ENCODE peak calls at places on chromosomes 16 and 17, in four cellular contexts. X, Z, F and R are unnamed samples.
A peak's percentile ranks its signal among the peaks of the same experiment; 100 is the strongest.

GRCh38 chr17:37848690-37849616 is 75.3 kb upstream of the TBC1D3K start:
- DNase-seq in Z (no peak), F (no peak), X (peak; percentile 89), R (peak; percentile 65)

GRCh38 chr17:7837375-7838290 is 3.6 kb downstream of the KDM6B start:
- DNase-seq in F (peak; percentile 73), Z (peak; percentile 53), X (no peak), R (no peak)

GRCh38 chr17:3557768-3558583 is at the start of gene TRPV3:
- DNase-seq in Z (no peak), X (peak; percentile 21), F (no peak), R (peak; percentile 65)

GRCh38 chr17:31327534-31328526 is 6.4 kb upstream of the EVI2A start:
- DNase-seq in X (no peak), F (no peak), Z (no peak), R (peak; percentile 78)

GRCh38 chr16:88132836-88133506 is 181.7 kb downstream of the BANP start:
- DNase-seq in X (no peak), F (no peak), Z (no peak), R (no peak)

GRCh38 chr16:59688006-59688405 is 953.9 kb upstream of the GOT2 start:
- DNase-seq in Z (no peak), X (no peak), F (no peak), R (no peak)

GRCh38 chr17:43665387-43666101 is 3.8 kb upstream of the MEOX1 start:
- DNase-seq in Z (no peak), X (no peak), F (no peak), R (no peak)

GRCh38 chr17:70819183-70819582 is 649.9 kb downstream of the KCNJ2 start:
- DNase-seq in F (no peak), Z (no peak), X (no peak), R (no peak)

GRCh38 chr17:53141280-53141679 is 681.4 kb upstream of the KIF2B start:
- DNase-seq in Z (no peak), X (no peak), F (no peak), R (no peak)

GRCh38 chr16:57537596-57538234 is 1.3 kb upstream of the CCDC102A start:
- DNase-seq in X (no peak), F (peak; percentile 58), Z (no peak), R (no peak)

GRCh38 chr17:39213852-39214251 is 11.9 kb downstream of the STAC2 start:
- DNase-seq in F (no peak), Z (no peak), X (peak; percentile 86), R (peak; percentile 59)

GRCh38 chr16:642189-643049 is 791 bp downstream of the MCRIP2 start:
- DNase-seq in X (no peak), Z (peak; percentile 54), F (peak; percentile 60), R (peak; percentile 26)

GRCh38 chr17:40846515-40847155 is 20.4 kb downstream of the KRT12 start:
- DNase-seq in Z (no peak), F (no peak), X (no peak), R (peak; percentile 61)

GRCh38 chr17:58254803-58255202 is 16.4 kb downstream of the LPO start:
- DNase-seq in F (no peak), Z (no peak), X (peak; percentile 22), R (peak; percentile 35)

GRCh38 chr16:1089439-1089821 is 6.6 kb downstream of the C1QTNF8 start:
- DNase-seq in F (no peak), X (no peak), Z (no peak), R (no peak)

GRCh38 chr16:57175896-57176295 is 9.9 kb downstream of the PSME3IP1 start:
- DNase-seq in Z (no peak), F (no peak), X (no peak), R (no peak)

GRCh38 chr17:74478369-74479100 is 12.1 kb downstream of the CD300A start:
- DNase-seq in F (peak; percentile 40), Z (no peak), X (no peak), R (no peak)

GRCh38 chr17:31843382-31843780 is 15.7 kb downstream of the COPRS start:
- DNase-seq in Z (no peak), F (no peak), X (no peak), R (no peak)

GRCh38 chr16:56203052-56203451 is 11.8 kb downstream of the GNAO1 start:
- DNase-seq in F (peak; percentile 32), Z (peak; percentile 56), X (peak; percentile 16), R (no peak)

GRCh38 chr17:33519692-33520091 is 226.6 kb upstream of the ASIC2 start:
- DNase-seq in Z (no peak), F (no peak), X (no peak), R (no peak)

GRCh38 chr17:31674305-31674704 is 184.7 kb downstream of the COPRS start:
- DNase-seq in Z (no peak), X (no peak), F (no peak), R (peak; percentile 34)

GRCh38 chr17:2062571-2063183 is 7.8 kb downstream of the HIC1 start:
- DNase-seq in Z (no peak), F (no peak), X (no peak), R (no peak)

GRCh38 chr16:88299751-88300462 is 82.9 kb upstream of the ZNF469 start:
- DNase-seq in Z (no peak), F (no peak), X (no peak), R (no peak)

GRCh38 chr17:49209061-49209571 is 1.3 kb downstream of the GNGT2 start:
- DNase-seq in F (no peak), Z (no peak), X (no peak), R (no peak)

GRCh38 chr16:31113420-31114124 is 3.9 kb upstream of the KAT8 start:
- DNase-seq in Z (no peak), F (no peak), X (no peak), R (peak; percentile 36)

GRCh38 chr17:74866198-74866835 is 6.5 kb downstream of the FDXR start:
- DNase-seq in Z (no peak), F (no peak), X (no peak), R (no peak)

GRCh38 chr17:30421592-30421991 is 42.9 kb downstream of the CPD start:
- DNase-seq in X (no peak), Z (no peak), F (no peak), R (no peak)

GRCh38 chr16:80231888-80232287 is 308.9 kb upstream of the DYNLRB2 start:
- DNase-seq in X (no peak), Z (no peak), F (peak; percentile 7), R (no peak)

GRCh38 chr16:56869513-56870270 is 4.7 kb downstream of the SLC12A3 start:
- DNase-seq in X (peak; percentile 34), Z (peak; percentile 26), F (peak; percentile 74), R (peak; percentile 37)

GRCh38 chr16:30948956-30949654 is at the start of gene ORAI3:
- DNase-seq in Z (peak; percentile 84), X (no peak), F (peak; percentile 66), R (peak; percentile 42)

GRCh38 chr16:72429566-72430160 is 257.7 kb upstream of the PMFBP1 start:
- DNase-seq in Z (no peak), F (no peak), X (no peak), R (no peak)

GRCh38 chr16:72427786-72428480 is 256.0 kb upstream of the PMFBP1 start:
- DNase-seq in F (no peak), Z (no peak), X (no peak), R (no peak)

GRCh38 chr16:72426416-72426815 is 254.5 kb upstream of the PMFBP1 start:
- DNase-seq in Z (no peak), F (no peak), X (no peak), R (no peak)

GRCh38 chr16:72427001-72427785 is 255.2 kb upstream of the PMFBP1 start:
- DNase-seq in F (no peak), Z (no peak), X (no peak), R (no peak)

GRCh38 chr16:72428611-72429376 is 256.8 kb upstream of the PMFBP1 start:
- DNase-seq in Z (no peak), F (no peak), X (no peak), R (no peak)
- TF ChIP-seq CTCF in Z (no peak), F (no peak), X (no peak), R (no peak)

DNA sequence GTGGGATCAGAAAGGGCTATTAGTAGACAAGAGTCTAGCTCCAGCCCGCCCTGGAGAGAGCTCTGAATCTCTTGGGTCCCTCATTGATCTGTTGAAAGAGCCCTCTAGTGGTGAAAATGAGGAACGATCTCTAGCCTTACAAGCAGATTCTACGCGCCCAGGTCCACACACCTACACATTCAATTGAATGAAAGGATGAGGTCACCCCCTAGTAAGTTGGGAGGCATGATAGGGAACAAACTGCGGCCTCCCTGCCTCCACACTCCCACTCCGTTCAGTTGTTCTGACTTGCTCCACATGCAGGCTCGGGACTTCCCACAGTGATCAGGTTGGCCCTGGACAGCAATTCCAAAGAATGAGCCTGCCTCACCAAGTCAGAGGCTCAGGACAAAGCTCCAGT is 2.9 kb upstream of the CACNG3 start:
- DNase-seq in Z (peak; percentile 83), F (peak; percentile 78), X (peak; percentile 34), R (peak; percentile 51)
- TF ChIP-seq EZH2phosphoT487 in Z (no peak), F (no peak), X (no peak), R (no peak)

GRCh38 chr17:61323015-61323379 is 76.6 kb upstream of the TBX2 start:
- DNase-seq in F (no peak), Z (no peak), X (no peak), R (no peak)
- TF ChIP-seq CTCF in F (no peak), Z (no peak), X (no peak), R (no peak)

GRCh38 chr17:75898065-75898464 is 1.3 kb upstream of the TRIM65 start:
- DNase-seq in F (no peak), X (no peak), Z (no peak), R (no peak)

GRCh38 chr17:75898791-75899190 is 2.0 kb upstream of the TRIM65 start:
- DNase-seq in Z (no peak), X (no peak), F (no peak), R (no peak)

GRCh38 chr17:75894049-75894742 is 2.6 kb downstream of the TRIM65 start:
- DNase-seq in X (no peak), F (no peak), Z (peak; percentile 55), R (no peak)

GRCh38 chr17:75897076-75898019 is 597 bp upstream of the TRIM65 start:
- DNase-seq in F (no peak), X (no peak), Z (peak; percentile 52), R (no peak)

DNA sequence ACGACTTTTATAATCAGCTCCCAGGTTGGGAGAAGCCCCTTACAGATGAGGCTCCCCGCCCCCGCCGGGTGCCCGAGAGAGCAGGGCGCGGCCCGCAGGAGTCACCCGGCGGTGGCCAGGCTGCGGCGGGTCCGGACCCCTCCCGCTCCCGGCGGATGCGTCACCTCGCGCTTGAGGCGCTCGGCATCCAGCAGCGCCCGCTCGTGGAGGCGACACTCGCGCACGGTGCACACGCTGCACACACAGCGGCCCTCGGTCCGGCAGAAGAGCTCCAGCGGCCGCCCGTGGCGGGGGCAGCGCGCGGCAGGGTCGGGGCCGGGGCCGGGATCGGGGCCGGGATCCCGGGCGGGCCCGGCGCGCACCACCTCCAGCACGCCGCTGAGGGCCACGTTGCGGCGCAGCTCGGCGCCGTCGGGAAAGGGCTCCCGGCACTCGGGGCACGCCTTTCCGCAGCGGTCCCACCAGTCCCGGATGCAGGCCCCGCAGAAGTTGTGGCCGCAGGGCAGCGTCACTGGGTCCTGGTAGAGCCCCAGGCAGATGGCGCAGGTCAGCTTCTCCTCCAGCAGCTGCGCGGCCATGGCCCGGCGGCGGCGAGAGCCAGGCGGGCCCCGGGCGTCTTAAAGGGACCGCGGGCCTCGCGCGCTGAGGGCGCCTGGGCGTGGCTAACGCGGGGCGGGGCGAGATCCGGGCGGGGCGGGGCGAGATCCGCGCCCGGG is at the start of gene TRIM65:
- DNase-seq in Z (peak; percentile 91), F (peak; percentile 90), X (no peak), R (peak; percentile 91)
- TF ChIP-seq EZH2phosphoT487 in Z (no peak), F (no peak), X (no peak), R (peak; percentile 84)